ENCODE peak calls at places on chromosomes 11 and 22, in four cellular contexts. O is stomach, A is activated T-cell treated with anti-CD3 and anti-CD28 coated beads for 48 hours, Y is substantia nigra. H is an unnamed sample.

GRCh38 chr22:30717331-30717921 is 22.8 kb downstream of the OSBP2 start:
- DNase-seq in O (no peak), A (no peak), Y (no peak), H (no peak)

GRCh38 chr11:10298342-10298741 is 4.3 kb upstream of the SBF2 start:
- DNase-seq in O (no peak), A (no peak), Y (no peak), H (no peak)

GRCh38 chr11:77047007-77047927 is 13.1 kb downstream of the B3GNT6 start:
- DNase-seq in A (no peak), Y (peak; percentile 38), O (peak; percentile 74), H (peak; percentile 84)

GRCh38 chr11:122440783-122441701 is 214.5 kb upstream of the UBASH3B start:
- DNase-seq in Y (peak; percentile 37), A (no peak), O (no peak), H (peak; percentile 63)

GRCh38 chr11:2445948-2446551 is 1.2 kb downstream of the KCNQ1 start:
- DNase-seq in A (no peak), O (peak; percentile 87), Y (no peak), H (no peak)

GRCh38 chr11:84091212-84091986 is 805.2 kb upstream of the CCDC90B start:
- DNase-seq in O (no peak), Y (no peak), A (no peak), H (no peak)

GRCh38 chr11:91158901-91159537 is 936.2 kb upstream of the CHORDC1 start:
- DNase-seq in Y (no peak), O (no peak), A (no peak), H (no peak)

GRCh38 chr11:83278351-83278750 is 7.8 kb downstream of the CCDC90B start:
- DNase-seq in Y (no peak), O (no peak), A (no peak), H (no peak)

GRCh38 chr11:72735495-72736027 is 16.6 kb downstream of the ARAP1 start:
- DNase-seq in A (no peak), O (no peak), Y (no peak), H (peak; percentile 63)

GRCh38 chr11:60830478-60831142 is 11.3 kb upstream of the CCDC86 start:
- DNase-seq in Y (no peak), A (no peak), O (no peak), H (no peak)

H was measured in heart left ventricle.